ENCODE peak calls at places on chromosome 16, in ten cellular contexts. P is neural progenitor cell; Q is mucosa of descending colon; M is left ventricle myocardium inferior; A is CD8-positive, alpha-beta memory T cell; G is naive thymus-derived CD4-positive, alpha-beta T cell; I is ovary; R is tibial artery; V is A549; N is cardiac muscle cell. D is an unnamed sample.

GRCh38 chr16:1331712-1332617 is 1.5 kb upstream of the BAIAP3 start:
- DNase-seq in P (peak; percentile 85), Q (peak; percentile 86), M (peak; percentile 63), A (peak; percentile 68), G (no peak), I (no peak), R (no peak), V (peak; percentile 82), N (no peak), D (peak; percentile 33)

GRCh38 chr16:85569039-85569614 is 44.0 kb upstream of the GSE1 start:
- DNase-seq in P (no peak), Q (no peak), M (no peak), A (no peak), G (no peak), I (no peak), R (no peak), V (no peak), N (no peak), D (no peak)

GRCh38 chr16:56965939-56966515 is 4.3 kb downstream of the CETP start:
- DNase-seq in P (no peak), Q (no peak), M (no peak), A (no peak), G (no peak), I (no peak), R (no peak), V (no peak), N (no peak), D (no peak)

GRCh38 chr16:66130296-66130910 is 236.1 kb upstream of the CDH5 start:
- DNase-seq in P (no peak), Q (no peak), M (no peak), A (no peak), G (no peak), I (no peak), R (no peak), V (no peak), N (no peak), D (no peak)

GRCh38 chr16:68073902-68074760 is 11.0 kb upstream of the NFATC3 start:
- DNase-seq in P (no peak), Q (no peak), M (no peak), A (no peak), G (no peak), I (no peak), R (no peak), V (no peak), N (no peak), D (no peak)

GRCh38 chr16:65388592-65388991 is 266.7 kb upstream of the CDH11 start:
- DNase-seq in P (no peak), Q (no peak), M (no peak), A (no peak), G (no peak), I (no peak), R (no peak), V (no peak), N (no peak), D (no peak)

GRCh38 chr16:70529051-70529777 is 5.6 kb downstream of the SF3B3 start:
- DNase-seq in P (no peak), Q (no peak), M (no peak), A (no peak), G (no peak), I (no peak), R (no peak), V (peak; percentile 57), N (no peak), D (peak; percentile 15)

GRCh38 chr16:74169687-74170522 is 126.7 kb upstream of the PSMD7 start:
- DNase-seq in P (no peak), Q (no peak), M (no peak), A (no peak), G (no peak), I (no peak), R (no peak), V (peak; percentile 5), N (no peak), D (no peak)

GRCh38 chr16:53789159-53789558 is 85.2 kb downstream of the FTO start:
- DNase-seq in P (no peak), Q (no peak), M (no peak), A (no peak), G (no peak), I (no peak), R (no peak), V (no peak), N (no peak), D (no peak)

GRCh38 chr16:89583197-89583894 is 7.8 kb downstream of the CPNE7 start:
- DNase-seq in P (no peak), Q (peak; percentile 52), M (no peak), A (no peak), G (no peak), I (no peak), R (no peak), V (no peak), N (no peak), D (no peak)

GRCh38 chr16:14486520-14487303 is 143.3 kb downstream of the PARN start:
- DNase-seq in P (peak; percentile 36), Q (no peak), M (peak; percentile 76), A (no peak), G (no peak), I (peak; percentile 83), R (peak; percentile 90), V (peak; percentile 93), N (peak; percentile 75), D (peak; percentile 57)

GRCh38 chr16:86457621-86458456 is 52.5 kb upstream of the FOXF1 start:
- DNase-seq in P (no peak), Q (no peak), M (no peak), A (no peak), G (no peak), I (no peak), R (no peak), V (no peak), N (no peak), D (no peak)

GRCh38 chr16:89827383-89828198 is 684 bp upstream of the SPIRE2 start:
- DNase-seq in P (peak; percentile 74), Q (no peak), M (peak; percentile 46), A (no peak), G (no peak), I (no peak), R (no peak), V (peak; percentile 85), N (peak; percentile 54), D (peak; percentile 54)

GRCh38 chr16:194516-194915 is 14.3 kb downstream of the HBQ1 start:
- DNase-seq in P (no peak), Q (no peak), M (no peak), A (no peak), G (no peak), I (no peak), R (no peak), V (no peak), N (no peak), D (no peak)

GRCh38 chr16:12120331-12120981 is 143.9 kb downstream of the SNX29 start:
- DNase-seq in P (no peak), Q (no peak), M (peak; percentile 46), A (no peak), G (no peak), I (no peak), R (peak; percentile 82), V (no peak), N (no peak), D (no peak)

GRCh38 chr16:46950009-46950408 is 23.5 kb downstream of the DNAJA2 start:
- DNase-seq in P (no peak), Q (no peak), M (no peak), A (no peak), G (no peak), I (no peak), R (no peak), V (no peak), N (no peak), D (no peak)

GRCh38 chr16:64167851-64168770 is 953.8 kb downstream of the CDH11 start:
- DNase-seq in P (no peak), Q (no peak), M (no peak), A (no peak), G (no peak), I (no peak), R (no peak), V (no peak), N (no peak), D (no peak)

GRCh38 chr16:64174327-64174726 is 947.5 kb downstream of the CDH11 start:
- DNase-seq in P (no peak), Q (no peak), M (no peak), A (no peak), G (no peak), I (no peak), R (no peak), V (no peak), N (no peak), D (no peak)

GRCh38 chr16:64172191-64172590 is 949.7 kb downstream of the CDH11 start:
- DNase-seq in P (no peak), Q (no peak), M (no peak), A (no peak), G (no peak), I (no peak), R (no peak), V (no peak), N (no peak), D (no peak)

GRCh38 chr16:64172652-64173051 is 949.2 kb downstream of the CDH11 start:
- DNase-seq in P (no peak), Q (no peak), M (no peak), A (no peak), G (no peak), I (no peak), R (no peak), V (no peak), N (no peak), D (no peak)
- H3K4me1 ChIP-seq in P (no peaks in the 10 kb centered on the region), Q (no peaks in the 10 kb centered on the region), M (peaks cover 4% of the 10 kb centered on the region), A (no peaks in the 10 kb centered on the region), G (no peaks in the 10 kb centered on the region), I (no peaks in the 10 kb centered on the region), R (no peaks in the 10 kb centered on the region), V (no peaks in the 10 kb centered on the region), N (no peaks in the 10 kb centered on the region), D (no peaks in the 10 kb centered on the region)

GRCh38 chr16:27390157-27390556 is 11.8 kb upstream of the IL21R start:
- DNase-seq in P (no peak), Q (no peak), M (no peak), A (no peak), G (no peak), I (no peak), R (no peak), V (no peak), N (no peak), D (no peak)
- H3K9me3 ChIP-seq in P (peaks cover 3% of the 10 kb centered on the region), Q (no peaks in the 10 kb centered on the region), M (peaks cover 46% of the 10 kb centered on the region), A (peaks cover 5% of the 10 kb centered on the region), G (no peaks in the 10 kb centered on the region), I (no peaks in the 10 kb centered on the region), R (peaks cover 8% of the 10 kb centered on the region), V (peaks cover 5% of the 10 kb centered on the region), N (no peaks in the 10 kb centered on the region), D (no peaks in the 10 kb centered on the region)

GRCh38 chr16:23835390-23836077 is at the start of gene PRKCB:
- DNase-seq in P (peak; percentile 98), Q (peak; percentile 92), M (peak; percentile 70), A (peak; percentile 88), G (peak; percentile 85), I (peak; percentile 29), R (peak; percentile 83), V (peak; percentile 47), N (peak; percentile 92), D (no peak)
- H3K4me1 ChIP-seq in P (peaks cover 19% of the 10 kb centered on the region), Q (peaks cover 4% of the 10 kb centered on the region), M (peaks cover 13% of the 10 kb centered on the region), A (peaks cover 61% of the 10 kb centered on the region), G (peaks cover 35% of the 10 kb centered on the region), I (no peaks in the 10 kb centered on the region), R (peaks cover 25% of the 10 kb centered on the region), V (no peaks in the 10 kb centered on the region), N (no peaks in the 10 kb centered on the region), D (no peaks in the 10 kb centered on the region)

DNA sequence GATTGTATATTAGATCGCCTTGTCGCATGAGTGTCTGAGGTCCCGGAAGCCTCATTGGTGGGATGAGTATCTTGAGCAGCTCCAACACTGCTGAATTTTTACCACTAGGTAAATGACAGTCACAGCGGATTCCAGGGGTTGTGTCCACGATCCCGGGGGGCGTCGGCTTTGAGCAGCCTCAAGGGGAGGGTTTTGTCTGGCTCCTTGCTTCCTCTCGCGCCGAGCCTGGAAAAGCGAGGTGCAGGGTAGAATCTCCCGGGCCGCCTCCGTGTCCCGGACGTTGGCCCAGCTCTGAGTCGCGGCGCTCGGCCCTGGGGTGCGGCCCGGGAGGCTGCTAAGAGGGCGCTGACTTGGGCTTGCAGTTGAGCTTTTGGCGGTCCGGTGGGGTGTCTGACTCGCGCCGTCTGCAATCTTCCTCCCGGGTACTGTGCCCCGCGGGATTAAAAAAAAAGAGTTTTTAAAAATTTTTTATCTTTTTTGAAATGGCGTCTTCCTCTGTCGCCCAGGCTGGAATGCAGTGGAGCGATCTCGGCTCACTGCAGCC is 4.5 kb downstream of the OR1F1 start:
- DNase-seq in P (no peak), Q (no peak), M (no peak), A (no peak), G (no peak), I (no peak), R (no peak), V (no peak), N (no peak), D (no peak)
- H3K9me3 ChIP-seq in P (no peaks in the 10 kb centered on the region), Q (no peaks in the 10 kb centered on the region), M (no peaks in the 10 kb centered on the region), A (no peaks in the 10 kb centered on the region), G (no peaks in the 10 kb centered on the region), I (no peaks in the 10 kb centered on the region), R (no peaks in the 10 kb centered on the region), V (no peaks in the 10 kb centered on the region), N (no peaks in the 10 kb centered on the region), D (no peaks in the 10 kb centered on the region)